ENCODE peak calls at places on chromosomes 11 and 22, in seven cellular contexts. L is lower lobe of right lung, X is foreskin fibroblast, P is GM12878, W is epithelial cell of esophagus, R is psoas muscle, B is cardiac muscle cell. D is an unnamed sample.

GRCh38 chr22:23282089-23282501 is 101.8 kb downstream of the BCR start:
- DNase-seq in P (no peak), B (peak; percentile 65), X (peak; percentile 57), W (peak; percentile 99), R (peak; percentile 60), L (peak; percentile 91), D (no peak)

GRCh38 chr11:17013548-17014320 is 480 bp downstream of the PLEKHA7 start:
- DNase-seq in X (no peak), W (peak; percentile 29), P (no peak), L (peak; percentile 60), R (peak; percentile 23), B (no peak), D (no peak)

GRCh38 chr11:20274031-20274430 is 89.5 kb upstream of the HTATIP2 start:
- DNase-seq in R (no peak), X (no peak), P (no peak), L (no peak), W (no peak), B (no peak), D (no peak)

GRCh38 chr11:119873761-119874421 is 144.9 kb upstream of the NECTIN1 start:
- DNase-seq in X (no peak), B (no peak), L (no peak), R (no peak), P (no peak), W (no peak), D (no peak)

GRCh38 chr22:38631724-38632123 is 24.5 kb downstream of the FAM227A start:
- DNase-seq in W (no peak), L (no peak), B (no peak), P (no peak), R (no peak), X (no peak), D (no peak)

GRCh38 chr11:86269645-86270044 is 25.1 kb downstream of the EED start:
- DNase-seq in L (no peak), B (no peak), X (no peak), W (no peak), P (no peak), R (no peak), D (no peak)

GRCh38 chr11:122633219-122633829 is 22.2 kb upstream of the UBASH3B start:
- DNase-seq in W (peak; percentile 66), P (no peak), L (no peak), X (peak; percentile 66), B (peak; percentile 72), R (no peak), D (no peak)

GRCh38 chr11:96704847-96705246 is 315.0 kb downstream of the JRKL start:
- DNase-seq in L (no peak), R (no peak), P (no peak), W (no peak), B (peak; percentile 39), X (no peak), D (no peak)

GRCh38 chr11:61752117-61752924 is at the start of gene MYRF:
- DNase-seq in R (peak; percentile 67), B (peak; percentile 58), X (no peak), L (peak; percentile 61), P (no peak), W (peak; percentile 28), D (no peak)

GRCh38 chr22:17810570-17811116 is 36.4 kb upstream of the BID start:
- DNase-seq in X (no peak), P (no peak), W (no peak), L (no peak), R (no peak), B (no peak), D (no peak)

GRCh38 chr11:71206186-71206585 is 46.2 kb downstream of the SHANK2 start:
- DNase-seq in L (peak; percentile 45), B (peak; percentile 54), P (no peak), R (no peak), W (no peak), X (peak; percentile 23), D (no peak)

GRCh38 chr11:72624496-72625201 is 49.6 kb downstream of the PDE2A start:
- DNase-seq in W (no peak), R (peak; percentile 60), B (no peak), P (no peak), L (no peak), X (no peak), D (peak; percentile 10)

GRCh38 chr11:24457985-24458384 is 38.9 kb upstream of the LUZP2 start:
- DNase-seq in B (no peak), R (no peak), L (no peak), W (no peak), X (no peak), P (no peak), D (no peak)

GRCh38 chr11:66700337-66700736 is 22.6 kb upstream of the RBM4B start:
- DNase-seq in L (no peak), W (no peak), X (no peak), P (no peak), R (no peak), B (no peak), D (no peak)

GRCh38 chr11:131867457-131868257 is 497.2 kb downstream of the NTM start:
- DNase-seq in P (no peak), R (peak; percentile 53), L (peak; percentile 56), B (peak; percentile 92), W (peak; percentile 86), X (peak; percentile 84), D (peak; percentile 25)

DNA sequence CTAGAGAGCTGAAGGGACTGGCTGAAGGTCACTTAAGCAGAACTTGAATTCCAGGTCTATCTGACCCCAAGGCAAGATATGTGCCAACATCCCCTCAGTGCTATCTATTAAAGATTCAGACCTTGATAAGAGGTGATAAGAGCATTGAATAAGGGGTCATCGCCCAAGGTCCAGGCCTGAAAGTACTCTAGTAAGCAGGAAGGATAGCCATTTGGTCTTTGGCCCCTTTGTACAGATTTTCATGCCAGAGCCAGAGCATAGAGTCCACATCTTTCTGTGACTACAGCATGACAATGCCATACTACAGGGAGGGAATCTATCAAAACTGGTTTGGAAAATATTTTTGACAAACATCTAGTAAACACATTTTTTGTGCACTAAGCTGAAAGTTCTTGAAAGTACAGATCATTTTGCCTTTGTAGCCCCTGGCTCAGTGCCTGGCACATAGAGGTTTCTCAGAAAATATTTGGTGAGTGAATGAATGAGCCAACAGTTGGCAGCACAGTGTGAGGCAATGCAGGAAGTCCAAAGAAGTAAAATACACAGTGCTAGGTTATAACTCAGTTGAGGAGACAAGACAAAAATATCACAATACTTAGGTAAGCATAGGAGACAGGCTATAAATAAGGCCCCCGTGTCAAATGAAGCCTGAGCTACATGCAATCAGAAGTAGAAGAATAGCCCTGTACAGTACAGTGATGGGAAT is 15.1 kb upstream of the RRAS2 start:
- DNase-seq in R (peak; percentile 58), P (no peak), B (peak; percentile 74), X (peak; percentile 85), W (peak; percentile 59), L (no peak), D (no peak)
- TF ChIP-seq CTCF in R (no peak), P (no peak), B (no peak), X (no peak), W (no peak), L (no peak), D (no peak)

GRCh38 chr11:34356918-34357645 is 728 bp downstream of the ABTB2 start:
- DNase-seq in R (peak; percentile 64), X (no peak), L (peak; percentile 74), P (no peak), W (peak; percentile 66), B (peak; percentile 76), D (no peak)

GRCh38 chr11:34356576-34356917 is 1.3 kb downstream of the ABTB2 start:
- DNase-seq in B (peak; percentile 60), R (peak; percentile 21), L (no peak), W (peak; percentile 50), X (no peak), P (no peak), D (no peak)

GRCh38 chr11:34356130-34356529 is 1.7 kb downstream of the ABTB2 start:
- DNase-seq in R (no peak), P (no peak), W (no peak), L (no peak), X (no peak), B (no peak), D (no peak)

GRCh38 chr11:34354782-34355181 is 3.0 kb downstream of the ABTB2 start:
- DNase-seq in B (no peak), R (no peak), L (no peak), W (peak; percentile 49), X (no peak), P (no peak), D (no peak)

GRCh38 chr11:34355726-34356125 is 2.1 kb downstream of the ABTB2 start:
- DNase-seq in L (no peak), W (no peak), R (no peak), X (no peak), B (no peak), P (no peak), D (no peak)
- H3K4me3 ChIP-seq in L (peak overlapping the region; percentile 71), W (no peak overlapping the region), R (peak overlapping the region; percentile 88), X (peak overlapping the region; percentile 63), B (peak overlapping the region; percentile 84), P (peak overlapping the region; percentile 73), D (peak overlapping the region; percentile 55)

GRCh38 chr22:31841029-31841827 is 87.4 kb downstream of the DEPDC5 start:
- DNase-seq in W (no peak), L (no peak), X (no peak), P (no peak), R (no peak), B (no peak), D (no peak)

GRCh38 chr22:31843526-31843925 is 89.7 kb downstream of the DEPDC5 start:
- DNase-seq in L (no peak), R (no peak), P (no peak), B (no peak), W (no peak), X (no peak), D (no peak)

GRCh38 chr22:31844941-31845340 is 91.1 kb downstream of the DEPDC5 start:
- DNase-seq in L (no peak), B (no peak), R (no peak), X (no peak), P (no peak), W (no peak), D (no peak)

GRCh38 chr22:31850135-31850534 is 94.2 kb upstream of the YWHAH start:
- DNase-seq in R (no peak), P (no peak), W (no peak), B (no peak), L (no peak), X (no peak), D (no peak)

GRCh38 chr22:31846161-31847115 is 92.6 kb downstream of the DEPDC5 start:
- DNase-seq in R (no peak), X (no peak), W (no peak), B (peak; percentile 78), L (no peak), P (no peak), D (no peak)
- TF ChIP-seq CTCF in R (no peak), X (peak; percentile 7), W (peak; percentile 44), B (peak; percentile 38), L (peak; percentile 21), P (peak; percentile 58), D (peak; percentile 76)

DNA sequence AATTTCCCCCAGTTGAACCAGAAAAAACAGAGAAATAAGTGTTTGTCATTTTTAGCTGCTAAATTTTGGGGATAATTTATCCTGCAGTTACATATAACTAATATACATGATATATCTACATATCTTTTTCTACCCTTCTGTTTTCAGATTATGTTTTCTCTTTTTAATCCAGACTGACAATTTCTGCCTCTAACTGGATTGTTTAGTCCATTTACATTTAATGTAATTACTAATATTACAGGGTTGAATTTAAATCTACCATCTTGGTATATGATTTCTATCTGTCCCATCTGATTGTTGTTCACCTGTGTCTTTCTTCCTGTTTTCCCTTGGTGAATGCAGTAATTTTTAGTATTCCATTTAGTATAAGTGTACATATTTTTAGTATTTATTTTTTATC is 5.7 kb downstream of the NNMT start:
- DNase-seq in R (no peak), L (no peak), W (no peak), P (no peak), B (no peak), X (no peak), D (no peak)
- H3K4me3 ChIP-seq in R (peak overlapping the region; percentile 72), L (no peak overlapping the region), W (no peak overlapping the region), P (no peak overlapping the region), B (no peak overlapping the region), X (no peak overlapping the region), D (no peak overlapping the region)

GRCh38 chr11:14643697-14644395 is at the start of gene PDE3B:
- DNase-seq in P (no peak), L (peak; percentile 88), B (peak; percentile 70), R (peak; percentile 68), X (peak; percentile 52), W (peak; percentile 39), D (no peak)
- TF ChIP-seq CTCF in P (no peak), L (no peak), B (no peak), R (no peak), X (no peak), W (no peak), D (peak; percentile 8)